ENCODE peak calls at places on chromosomes 12 and 14, in four cellular contexts. U is NCI-H1092; P is central memory CD4-positive, alpha-beta T cell; B is GM03348. H is an unnamed sample.

GRCh38 chr12:22283508-22283907 is 51.0 kb downstream of the ST8SIA1 start:
- DNase-seq in U (no peak), P (no peak), B (no peak), H (no peak)

GRCh38 chr14:65790185-65790815 is 377.8 kb downstream of the FUT8 start:
- DNase-seq in U (no peak), P (no peak), B (no peak), H (peak; percentile 12)

GRCh38 chr12:26271024-26271423 is 75.7 kb downstream of the SSPN start:
- DNase-seq in U (no peak), P (no peak), B (no peak), H (no peak)

GRCh38 chr14:63421919-63422318 is 103.2 kb upstream of the GPHB5 start:
- DNase-seq in U (no peak), P (no peak), B (no peak), H (no peak)

GRCh38 chr14:93073833-93074769 is 41.6 kb downstream of the ITPK1 start:
- DNase-seq in U (no peak), P (no peak), B (peak; percentile 46), H (no peak)

GRCh38 chr14:22549304-22549962 is 39.6 kb downstream of the DAD1 start:
- DNase-seq in U (no peak), P (no peak), B (no peak), H (no peak)

GRCh38 chr12:11085419-11085818 is 6.7 kb downstream of the TAS2R43 start:
- DNase-seq in U (no peak), P (no peak), B (no peak), H (no peak)

GRCh38 chr14:105999361-106000028 is 473.1 kb downstream of the TMEM121 start:
- DNase-seq in U (no peak), P (peak; percentile 70), B (peak; percentile 9), H (peak; percentile 32)

GRCh38 chr14:56205906-56206305 is 87.7 kb downstream of the PELI2 start:
- DNase-seq in U (no peak), P (no peak), B (no peak), H (no peak)

GRCh38 chr12:114316076-114316475 is 89.9 kb downstream of the TBX5 start:
- DNase-seq in U (no peak), P (no peak), B (peak; percentile 71), H (no peak)

GRCh38 chr12:52258335-52258901 is 16.0 kb upstream of the KRT86 start:
- DNase-seq in U (no peak), P (no peak), B (peak; percentile 67), H (no peak)

GRCh38 chr14:61925043-61925442 is 162.8 kb downstream of the SNAPC1 start:
- DNase-seq in U (peak; percentile 29), P (no peak), B (no peak), H (peak; percentile 24)

GRCh38 chr12:78018939-78019338 is 188.2 kb downstream of the NAV3 start:
- DNase-seq in U (no peak), P (no peak), B (no peak), H (no peak)

GRCh38 chr14:32681598-32681997 is 257.1 kb upstream of the NPAS3 start:
- DNase-seq in U (no peak), P (no peak), B (no peak), H (no peak)

GRCh38 chr12:6020930-6021329 is 75.9 kb upstream of the ANO2 start:
- DNase-seq in U (no peak), P (no peak), B (no peak), H (no peak)

GRCh38 chr14:106556665-106557289 is 1030.4 kb downstream of the TMEM121 start:
- DNase-seq in U (no peak), P (peak; percentile 43), B (no peak), H (no peak)

GRCh38 chr12:12273291-12273957 is 6.6 kb upstream of the LRP6 start:
- DNase-seq in U (no peak), P (no peak), B (no peak), H (no peak)

GRCh38 chr12:71128191-71128590 is 29.6 kb downstream of the TSPAN8 start:
- DNase-seq in U (no peak), P (no peak), B (no peak), H (no peak)

GRCh38 chr12:50390284-50390683 is 6.1 kb downstream of the FAM186A start:
- DNase-seq in U (no peak), P (no peak), B (peak; percentile 83), H (no peak)

GRCh38 chr12:2683283-2684025 is 111.3 kb upstream of the FKBP4 start:
- DNase-seq in U (no peak), P (no peak), B (no peak), H (no peak)

GRCh38 chr12:111406474-111407370 is 999 bp downstream of the SH2B3 start:
- DNase-seq in U (no peak), P (peak; percentile 49), B (no peak), H (no peak)

GRCh38 chr12:83462419-83462818 is 775.7 kb downstream of the TMTC2 start:
- DNase-seq in U (no peak), P (no peak), B (no peak), H (no peak)

GRCh38 chr12:41365653-41366131 is 177.6 kb downstream of the PDZRN4 start:
- DNase-seq in U (peak; percentile 39), P (no peak), B (no peak), H (peak; percentile 9)

GRCh38 chr14:105087308-105087962 is 22.2 kb upstream of the GPR132 start:
- DNase-seq in U (no peak), P (no peak), B (peak; percentile 92), H (no peak)

GRCh38 chr14:105847400-105847799 is 321.0 kb downstream of the TMEM121 start:
- DNase-seq in U (no peak), P (no peak), B (no peak), H (no peak)

GRCh38 chr14:93709249-93709648 is 79.0 kb downstream of the PRIMA1 start:
- DNase-seq in U (no peak), P (no peak), B (no peak), H (no peak)

GRCh38 chr12:120920178-120920577 is 16.0 kb upstream of the SPPL3 start:
- DNase-seq in U (no peak), P (no peak), B (no peak), H (no peak)

GRCh38 chr14:68076451-68076850 is 256.9 kb downstream of the RAD51B start:
- DNase-seq in U (no peak), P (no peak), B (peak; percentile 21), H (no peak)

GRCh38 chr14:105041841-105042765 is 21.2 kb upstream of the CDCA4 start:
- DNase-seq in U (no peak), P (no peak), B (no peak), H (no peak)

GRCh38 chr14:22890416-22890815 is 7.4 kb downstream of the REM2 start:
- DNase-seq in U (no peak), P (no peak), B (no peak), H (peak; percentile 22)

GRCh38 chr12:124233041-124233836 is 61.7 kb upstream of the RFLNA start:
- DNase-seq in U (no peak), P (no peak), B (peak; percentile 90), H (no peak)